ENCODE peak calls at places on chromosomes 3 and 15, in ten cellular contexts. I, T, N, J, K, O, D, U, A and M are unnamed samples.

GRCh38 chr3:10334461-10334860 is 13.5 kb upstream of the SEC13 start:
- DNase-seq in I (no peak), T (no peak), N (peak), J (no peak), K (no peak), O (no peak), D (no peak), U (peak), A (peak), M (no peak)

GRCh38 chr15:51191766-51192165 is 97.1 kb upstream of the TNFAIP8L3 start:
- DNase-seq in I (no peak), T (no peak), N (no peak), J (no peak), K (no peak), O (no peak), D (no peak), U (no peak), A (peak), M (no peak)

GRCh38 chr15:90650117-90650955 is 66.8 kb upstream of the BLM start:
- DNase-seq in I (no peak), T (no peak), N (no peak), J (no peak), K (no peak), O (peak), D (no peak), U (peak), A (peak), M (no peak)

GRCh38 chr3:64685331-64685799 is 2.4 kb downstream of the ADAMTS9 start:
- DNase-seq in I (peak), T (no peak), N (no peak), J (peak), K (peak), O (no peak), D (peak), U (peak), A (no peak), M (peak)

GRCh38 chr3:63478962-63479660 is 173.4 kb upstream of the SNTN start:
- DNase-seq in I (no peak), T (no peak), N (no peak), J (no peak), K (no peak), O (no peak), D (no peak), U (no peak), A (no peak), M (no peak)

GRCh38 chr3:33746412-33747116 is 28.5 kb upstream of the CLASP2 start:
- DNase-seq in I (no peak), T (no peak), N (no peak), J (no peak), K (no peak), O (no peak), D (no peak), U (no peak), A (no peak), M (no peak)

GRCh38 chr3:70618151-70618550 is 305.7 kb upstream of the MDFIC2 start:
- DNase-seq in I (no peak), T (no peak), N (no peak), J (no peak), K (no peak), O (no peak), D (no peak), U (no peak), A (no peak), M (no peak)

GRCh38 chr3:197339841-197340520 is 41.6 kb upstream of the DLG1 start:
- DNase-seq in I (peak), T (no peak), N (no peak), J (no peak), K (no peak), O (no peak), D (no peak), U (peak), A (peak), M (peak)

GRCh38 chr3:147404000-147404799 is 2.1 kb downstream of the ZIC4 start:
- DNase-seq in I (peak), T (no peak), N (peak), J (no peak), K (no peak), O (no peak), D (no peak), U (no peak), A (no peak), M (no peak)

GRCh38 chr15:91864669-91865068 is 11.2 kb downstream of the SLCO3A1 start:
- DNase-seq in I (no peak), T (no peak), N (no peak), J (no peak), K (no peak), O (no peak), D (no peak), U (no peak), A (no peak), M (no peak)

GRCh38 chr3:186825294-186825821 is 17.2 kb upstream of the ADIPOQ start:
- DNase-seq in I (peak), T (peak), N (peak), J (no peak), K (no peak), O (no peak), D (no peak), U (peak), A (no peak), M (peak)

GRCh38 chr3:187967982-187968381 is 186.0 kb upstream of the LPP start:
- DNase-seq in I (peak), T (no peak), N (no peak), J (no peak), K (no peak), O (no peak), D (no peak), U (no peak), A (peak), M (no peak)

GRCh38 chr15:41633609-41634008 is 26.6 kb upstream of the MGA start:
- DNase-seq in I (no peak), T (no peak), N (no peak), J (no peak), K (no peak), O (no peak), D (no peak), U (no peak), A (no peak), M (no peak)

GRCh38 chr3:63900459-63900858 is 11.7 kb downstream of the SCAANT1 start:
- DNase-seq in I (peak), T (no peak), N (no peak), J (no peak), K (no peak), O (peak), D (no peak), U (peak), A (no peak), M (no peak)

GRCh38 chr3:136463170-136463569 is 213.0 kb downstream of the PCCB start:
- DNase-seq in I (no peak), T (no peak), N (no peak), J (no peak), K (no peak), O (peak), D (no peak), U (no peak), A (no peak), M (no peak)

GRCh38 chr3:152669560-152669959 is 165.4 kb upstream of the P2RY1 start:
- DNase-seq in I (no peak), T (no peak), N (no peak), J (no peak), K (no peak), O (no peak), D (no peak), U (no peak), A (no peak), M (no peak)

GRCh38 chr3:115475178-115476041 is 147.9 kb upstream of the GAP43 start:
- DNase-seq in I (no peak), T (no peak), N (no peak), J (no peak), K (no peak), O (no peak), D (no peak), U (no peak), A (no peak), M (no peak)

GRCh38 chr3:158696618-158697017 is 24.2 kb upstream of the LXN start:
- DNase-seq in I (peak), T (no peak), N (no peak), J (no peak), K (no peak), O (peak), D (no peak), U (peak), A (peak), M (no peak)

GRCh38 chr3:13748500-13748899 is 131.4 kb downstream of the WNT7A start:
- DNase-seq in I (no peak), T (no peak), N (no peak), J (no peak), K (no peak), O (no peak), D (no peak), U (no peak), A (no peak), M (no peak)

GRCh38 chr15:98899266-98900021 is 108.1 kb downstream of the PGPEP1L start:
- DNase-seq in I (no peak), T (no peak), N (no peak), J (peak), K (no peak), O (no peak), D (no peak), U (peak), A (no peak), M (no peak)

GRCh38 chr15:98894312-98894711 is 113.3 kb downstream of the PGPEP1L start:
- DNase-seq in I (no peak), T (no peak), N (no peak), J (no peak), K (no peak), O (no peak), D (no peak), U (no peak), A (no peak), M (no peak)

GRCh38 chr15:98898122-98898521 is 109.5 kb downstream of the PGPEP1L start:
- DNase-seq in I (no peak), T (no peak), N (no peak), J (no peak), K (no peak), O (no peak), D (no peak), U (peak), A (no peak), M (no peak)

GRCh38 chr15:98896002-98896721 is 111.4 kb downstream of the PGPEP1L start:
- DNase-seq in I (peak), T (peak), N (no peak), J (peak), K (no peak), O (peak), D (no peak), U (peak), A (peak), M (no peak)

GRCh38 chr15:98896802-98897732 is 110.5 kb downstream of the PGPEP1L start:
- DNase-seq in I (peak), T (peak), N (no peak), J (peak), K (no peak), O (peak), D (no peak), U (peak), A (peak), M (peak)
- H3K4me3 ChIP-seq in I (no peak), T (no peak), N (no peak), J (no peak), K (no peak), O (no peak), D (no peak), U (peak), A (peak), M (peak)

DNA sequence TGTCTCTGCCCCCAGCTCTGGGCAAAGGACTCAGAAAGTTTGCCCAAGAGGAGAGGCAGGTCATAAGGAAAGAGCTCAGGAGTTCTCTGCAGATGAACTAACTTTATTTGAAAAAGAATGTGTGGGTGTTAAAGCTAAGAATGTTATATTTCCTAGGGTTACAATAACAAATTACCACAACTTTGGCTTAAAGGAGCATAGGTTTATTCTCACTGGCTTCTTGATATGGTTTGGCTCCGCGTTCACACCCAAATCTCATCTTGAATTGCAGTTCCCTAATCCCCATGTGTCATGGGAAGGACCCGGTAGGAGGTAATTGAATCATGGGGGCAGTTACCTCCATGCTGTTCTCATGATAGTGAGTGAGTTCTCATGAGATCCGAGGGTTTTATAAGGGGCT is 383.7 kb upstream of the CFAP20DC start:
- DNase-seq in I (peak), T (no peak), N (no peak), J (no peak), K (no peak), O (no peak), D (no peak), U (no peak), A (no peak), M (no peak)
- H3K4me3 ChIP-seq in I (no peak), T (no peak), N (no peak), J (no peak), K (no peak), O (no peak), D (no peak), U (no peak), A (no peak), M (no peak)

GRCh38 chr3:157103280-157103679 is 56.7 kb downstream of the CCNL1 start:
- DNase-seq in I (no peak), T (no peak), N (no peak), J (no peak), K (no peak), O (no peak), D (no peak), U (no peak), A (no peak), M (no peak)
- H3K4me3 ChIP-seq in I (no peak), T (no peak), N (no peak), J (no peak), K (no peak), O (no peak), D (no peak), U (no peak), A (no peak), M (no peak)

GRCh38 chr3:190809351-190809750 is 53.1 kb downstream of the GMNC start:
- DNase-seq in I (no peak), T (no peak), N (no peak), J (no peak), K (no peak), O (no peak), D (no peak), U (no peak), A (no peak), M (no peak)

GRCh38 chr3:190810957-190811356 is 51.5 kb downstream of the GMNC start:
- DNase-seq in I (no peak), T (no peak), N (no peak), J (no peak), K (no peak), O (no peak), D (no peak), U (no peak), A (peak), M (no peak)

GRCh38 chr3:190807719-190808375 is 54.6 kb downstream of the GMNC start:
- DNase-seq in I (peak), T (no peak), N (no peak), J (no peak), K (peak), O (no peak), D (peak), U (peak), A (no peak), M (no peak)

DNA sequence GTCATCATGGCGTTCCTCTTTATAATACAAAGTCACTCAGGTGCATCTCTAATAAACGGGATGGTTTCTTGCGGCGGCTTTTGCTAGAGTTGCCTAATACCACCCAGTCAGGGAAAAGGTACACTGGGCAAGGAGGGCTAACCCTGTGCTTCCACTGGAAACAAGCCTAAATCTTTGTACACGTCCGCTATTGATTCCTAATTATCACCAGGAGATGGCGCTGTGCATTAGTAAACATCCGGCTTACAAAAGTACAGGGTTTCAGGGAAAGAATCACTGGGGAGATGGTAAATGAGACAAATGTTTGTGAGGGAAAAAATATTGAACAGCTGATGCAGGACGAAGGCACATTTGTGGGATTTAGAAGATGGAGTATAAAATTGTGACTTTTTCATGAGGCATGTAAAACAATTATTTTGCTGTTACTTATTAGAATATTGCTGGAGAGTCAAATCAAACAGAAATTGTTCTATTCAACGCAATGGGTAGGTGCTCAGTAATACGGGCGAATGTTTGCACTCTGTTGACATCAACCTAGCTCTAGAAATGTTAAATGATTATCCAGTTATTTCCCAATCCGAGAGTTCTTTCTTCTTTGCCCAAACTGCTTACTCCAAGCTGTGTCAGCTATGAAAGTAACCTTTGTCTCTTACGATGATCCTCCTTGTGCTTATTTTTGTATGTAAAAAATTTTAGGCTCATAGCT is 50.6 kb downstream of the GMNC start:
- DNase-seq in I (peak), T (peak), N (peak), J (peak), K (no peak), O (peak), D (peak), U (peak), A (peak), M (no peak)
- H3K4me3 ChIP-seq in I (no peak), T (peak), N (no peak), J (peak), K (no peak), O (no peak), D (no peak), U (peak), A (peak), M (peak)

DNA sequence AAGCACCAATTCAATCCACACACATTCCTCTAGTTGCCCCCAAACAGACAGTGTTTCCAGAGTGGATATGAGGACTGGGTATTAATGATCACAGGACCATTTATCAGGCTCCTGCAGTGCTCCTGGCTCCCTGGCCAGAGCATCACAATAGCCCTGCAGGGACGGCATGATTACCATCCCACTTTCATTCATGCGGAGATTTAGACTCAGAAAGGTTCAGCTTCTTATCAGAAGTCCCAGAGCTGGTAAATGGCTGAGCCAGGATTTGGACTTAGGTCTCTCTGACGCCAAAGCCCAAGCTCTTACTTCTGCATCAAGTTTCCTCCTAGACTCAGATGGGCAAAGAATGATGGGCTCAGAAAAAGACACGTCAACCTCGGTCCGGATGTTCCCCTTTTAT is 2.9 kb upstream of the EPHB3 start:
- DNase-seq in I (no peak), T (no peak), N (no peak), J (no peak), K (no peak), O (no peak), D (no peak), U (no peak), A (no peak), M (no peak)
- H3K4me3 ChIP-seq in I (no peak), T (no peak), N (no peak), J (no peak), K (no peak), O (no peak), D (no peak), U (no peak), A (no peak), M (no peak)

GRCh38 chr3:112090899-112091586 is 4.9 kb downstream of the C3orf52 start:
- DNase-seq in I (no peak), T (no peak), N (no peak), J (no peak), K (no peak), O (no peak), D (no peak), U (no peak), A (peak), M (no peak)
- H3K4me3 ChIP-seq in I (no peak), T (no peak), N (no peak), J (no peak), K (no peak), O (no peak), D (no peak), U (no peak), A (peak), M (no peak)

DNA sequence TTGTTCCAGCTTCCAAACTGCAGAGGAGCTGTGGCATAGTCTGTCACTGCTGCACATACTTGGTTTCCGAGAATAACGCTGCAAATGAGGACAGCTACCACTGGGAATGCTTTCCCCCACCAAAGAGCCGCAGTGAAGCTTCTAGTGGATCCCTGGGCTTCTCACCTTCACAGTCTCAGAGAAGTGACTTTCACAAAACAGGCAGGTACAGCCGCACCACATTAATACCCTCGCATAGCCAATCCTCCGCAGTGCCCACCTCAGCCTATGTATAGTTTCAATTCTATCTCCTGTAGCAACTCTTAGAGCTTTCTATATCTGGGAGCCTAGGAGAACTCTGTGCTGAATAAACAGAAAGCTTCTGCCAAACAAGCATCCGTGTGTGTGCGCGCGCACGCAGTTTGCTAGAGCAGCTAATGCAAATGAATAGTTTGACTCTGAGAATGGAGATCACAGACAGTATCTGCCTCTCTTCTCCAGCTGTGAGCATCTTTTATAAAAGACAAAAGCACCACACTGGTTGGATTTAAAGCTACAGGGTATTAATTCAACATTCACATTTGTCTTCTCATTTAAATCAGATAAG is 81.9 kb upstream of the PLXND1 start:
- DNase-seq in I (peak), T (no peak), N (peak), J (peak), K (peak), O (peak), D (peak), U (peak), A (no peak), M (peak)
- H3K4me3 ChIP-seq in I (peak), T (peak), N (no peak), J (peak), K (no peak), O (no peak), D (no peak), U (peak), A (no peak), M (peak)

GRCh38 chr3:99761415-99761981 is 56.2 kb upstream of the CMSS1 start:
- DNase-seq in I (no peak), T (no peak), N (no peak), J (no peak), K (no peak), O (no peak), D (no peak), U (no peak), A (no peak), M (no peak)
- H3K4me3 ChIP-seq in I (no peak), T (no peak), N (no peak), J (no peak), K (no peak), O (no peak), D (no peak), U (no peak), A (no peak), M (no peak)

DNA sequence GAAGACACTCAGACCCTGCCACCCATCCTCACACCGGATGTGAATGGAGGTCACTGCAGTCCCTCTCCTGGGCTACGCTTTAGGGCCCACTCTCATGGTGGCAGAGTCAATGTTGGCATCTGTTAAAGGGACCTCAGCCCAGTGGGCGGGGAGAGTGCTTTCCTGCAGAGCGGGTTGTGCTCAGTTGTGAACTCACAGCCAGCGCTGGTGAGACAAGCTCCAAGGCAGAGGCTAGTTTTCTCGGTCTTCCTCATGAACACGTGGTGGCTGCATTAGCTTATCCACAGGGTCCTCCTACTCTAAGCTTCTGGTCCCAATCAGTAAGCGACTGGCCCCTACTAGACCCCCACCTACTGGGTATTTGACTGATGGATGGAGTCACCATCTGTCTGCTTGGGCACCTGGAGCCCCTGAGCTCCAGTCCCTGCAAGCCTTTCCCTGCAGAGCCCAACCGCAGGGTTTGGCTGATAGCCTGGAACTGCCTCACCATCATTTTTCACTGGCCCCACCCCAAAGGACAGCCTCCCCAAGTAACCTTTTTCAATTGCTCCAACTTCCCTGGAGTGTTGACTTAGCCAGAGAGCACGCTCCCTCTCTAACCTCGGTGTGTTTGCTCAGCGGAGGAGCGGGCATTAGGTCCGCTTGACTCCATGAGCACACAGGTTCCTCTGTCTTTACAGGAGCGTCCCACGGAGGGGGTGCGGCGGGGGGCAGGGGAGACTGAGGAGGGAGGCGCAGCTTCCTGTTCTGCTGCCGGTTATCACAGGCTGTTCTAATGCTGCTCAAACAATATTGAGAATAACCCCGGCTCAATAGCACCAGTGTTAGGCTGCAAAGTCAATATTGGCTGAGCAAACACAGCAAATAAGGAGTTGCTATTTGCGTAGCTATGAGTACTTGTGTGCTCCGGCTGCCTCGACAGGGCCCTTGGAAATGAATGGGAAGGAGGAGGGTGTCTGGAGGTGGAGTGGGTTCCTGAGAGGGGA is 141.7 kb downstream of the RPLP1 start:
- DNase-seq in I (peak), T (no peak), N (no peak), J (no peak), K (no peak), O (no peak), D (no peak), U (peak), A (peak), M (no peak)
- H3K4me3 ChIP-seq in I (peak), T (no peak), N (no peak), J (no peak), K (no peak), O (no peak), D (no peak), U (no peak), A (peak), M (no peak)